ENCODE peak calls at places on chromosomes 12 and 14, in five cellular contexts. L is mesendoderm, G is IMR-90, J is mesenchymal stem cell, V is H1. N is an unnamed sample.

GRCh38 chr12:47078733-47079364 is 572 bp upstream of the PCED1B start:
- DNase-seq in L (no peak), G (peak; percentile 37), J (peak; percentile 49), V (no peak), N (no peak)

GRCh38 chr14:73432124-73432523 is 26.2 kb downstream of the NUMB start:
- DNase-seq in L (no peak), G (no peak), J (no peak), V (no peak), N (no peak)

GRCh38 chr14:35766700-35767082 is 42.4 kb downstream of the RALGAPA1 start:
- DNase-seq in L (no peak), G (peak; percentile 1), J (no peak), V (no peak), N (no peak)

GRCh38 chr12:57236925-57237652 is 7.6 kb downstream of the SHMT2 start:
- DNase-seq in L (peak; percentile 49), G (no peak), J (peak; percentile 30), V (no peak), N (no peak)

GRCh38 chr12:29499235-29499634 is 1.7 kb upstream of the OVCH1 start:
- DNase-seq in L (no peak), G (no peak), J (no peak), V (no peak), N (no peak)

GRCh38 chr12:76033116-76034001 is 1.8 kb upstream of the PHLDA1 start:
- DNase-seq in L (no peak), G (peak; percentile 64), J (peak; percentile 58), V (no peak), N (no peak)

GRCh38 chr14:74882103-74882920 is 596 bp downstream of the DLST start:
- DNase-seq in L (peak; percentile 51), G (peak; percentile 41), J (peak; percentile 87), V (no peak), N (peak; percentile 17)

GRCh38 chr12:68189766-68190700 is 30.5 kb upstream of the IFNG start:
- DNase-seq in L (no peak), G (peak; percentile 8), J (peak; percentile 18), V (no peak), N (no peak)

GRCh38 chr12:9646794-9647622 is 22.5 kb upstream of the CLEC2D start:
- DNase-seq in L (peak; percentile 73), G (peak; percentile 56), J (peak; percentile 82), V (no peak), N (peak; percentile 3)

GRCh38 chr12:49553512-49554088 is 14.3 kb downstream of the MCRS1 start:
- DNase-seq in L (peak; percentile 81), G (no peak), J (peak; percentile 17), V (no peak), N (no peak)

GRCh38 chr14:94748667-94749347 is 21.1 kb downstream of the GSC start:
- DNase-seq in L (peak; percentile 68), G (no peak), J (no peak), V (peak; percentile 75), N (no peak)

GRCh38 chr12:46985816-46986215 is 93.6 kb upstream of the PCED1B start:
- DNase-seq in L (no peak), G (no peak), J (no peak), V (no peak), N (no peak)

GRCh38 chr12:115451785-115452736 is 768.1 kb upstream of the TBX3 start:
- DNase-seq in L (peak; percentile 92), G (peak; percentile 10), J (peak; percentile 33), V (peak; percentile 66), N (peak; percentile 60)

GRCh38 chr12:109719123-109720022 is 5.7 kb downstream of the FAM222A start:
- DNase-seq in L (peak; percentile 79), G (peak; percentile 5), J (peak; percentile 32), V (no peak), N (no peak)
- H3K4me3 ChIP-seq in L (no peak overlapping the region), G (no peak overlapping the region), J (no peak overlapping the region), V (no peak overlapping the region), N (no peak overlapping the region)

GRCh38 chr12:104513681-104514080 is 56.9 kb downstream of the CHST11 start:
- DNase-seq in L (peak; percentile 65), G (no peak), J (no peak), V (no peak), N (peak; percentile 26)

GRCh38 chr12:104514127-104514810 is 57.5 kb downstream of the CHST11 start:
- DNase-seq in L (no peak), G (no peak), J (no peak), V (no peak), N (no peak)

GRCh38 chr12:104517880-104518279 is 61.1 kb downstream of the CHST11 start:
- DNase-seq in L (no peak), G (no peak), J (no peak), V (no peak), N (no peak)

GRCh38 chr12:104516821-104517220 is 60.1 kb downstream of the CHST11 start:
- DNase-seq in L (no peak), G (no peak), J (no peak), V (no peak), N (no peak)

GRCh38 chr12:104515899-104516298 is 59.2 kb downstream of the CHST11 start:
- DNase-seq in L (no peak), G (no peak), J (no peak), V (no peak), N (no peak)
- H3K4ac ChIP-seq in L (no peak overlapping the region), G (no peak overlapping the region), J (no peak overlapping the region), V (no peak overlapping the region), N (no peak overlapping the region)

GRCh38 chr12:30754750-30755394 is at the start of gene CAPRIN2:
- DNase-seq in L (peak; percentile 98), G (peak; percentile 93), J (peak; percentile 95), V (peak; percentile 95), N (peak; percentile 94)

GRCh38 chr12:30753761-30754382 is 879 bp downstream of the CAPRIN2 start:
- DNase-seq in L (peak; percentile 48), G (peak; percentile 32), J (peak; percentile 55), V (no peak), N (no peak)

GRCh38 chr12:30752255-30752654 is 2.5 kb downstream of the CAPRIN2 start:
- DNase-seq in L (no peak), G (no peak), J (no peak), V (no peak), N (no peak)

GRCh38 chr12:30754383-30754749 is 385 bp downstream of the CAPRIN2 start:
- DNase-seq in L (no peak), G (no peak), J (no peak), V (no peak), N (no peak)

DNA sequence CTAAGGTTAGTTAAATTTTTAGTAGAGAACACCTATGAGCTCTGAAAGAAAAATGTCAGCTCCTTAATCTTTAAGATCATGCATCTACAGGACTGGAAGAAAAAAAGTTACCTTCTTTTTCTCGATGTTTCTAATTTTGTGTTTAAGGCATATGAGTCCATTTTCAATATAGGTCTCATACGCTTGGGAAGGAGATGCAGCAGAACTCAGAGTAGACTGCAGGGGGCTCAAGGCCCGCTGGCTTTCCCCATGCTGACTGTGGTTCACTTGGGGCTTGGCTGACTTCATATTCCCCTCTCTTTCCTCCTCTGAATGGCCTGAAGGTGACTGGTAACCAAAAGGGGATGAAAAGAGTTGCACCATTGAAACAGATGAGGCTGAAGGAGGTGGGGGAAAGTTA is 1.5 kb downstream of the CAPRIN2 start:
- DNase-seq in L (peak; percentile 83), G (peak; percentile 39), J (peak; percentile 75), V (no peak), N (peak; percentile 8)
- H3K4me3 ChIP-seq in L (peak overlapping the region; percentile 91), G (peak overlapping the region; percentile 86), J (no peak overlapping the region), V (peak overlapping the region; percentile 85), N (peak overlapping the region; percentile 73)

DNA sequence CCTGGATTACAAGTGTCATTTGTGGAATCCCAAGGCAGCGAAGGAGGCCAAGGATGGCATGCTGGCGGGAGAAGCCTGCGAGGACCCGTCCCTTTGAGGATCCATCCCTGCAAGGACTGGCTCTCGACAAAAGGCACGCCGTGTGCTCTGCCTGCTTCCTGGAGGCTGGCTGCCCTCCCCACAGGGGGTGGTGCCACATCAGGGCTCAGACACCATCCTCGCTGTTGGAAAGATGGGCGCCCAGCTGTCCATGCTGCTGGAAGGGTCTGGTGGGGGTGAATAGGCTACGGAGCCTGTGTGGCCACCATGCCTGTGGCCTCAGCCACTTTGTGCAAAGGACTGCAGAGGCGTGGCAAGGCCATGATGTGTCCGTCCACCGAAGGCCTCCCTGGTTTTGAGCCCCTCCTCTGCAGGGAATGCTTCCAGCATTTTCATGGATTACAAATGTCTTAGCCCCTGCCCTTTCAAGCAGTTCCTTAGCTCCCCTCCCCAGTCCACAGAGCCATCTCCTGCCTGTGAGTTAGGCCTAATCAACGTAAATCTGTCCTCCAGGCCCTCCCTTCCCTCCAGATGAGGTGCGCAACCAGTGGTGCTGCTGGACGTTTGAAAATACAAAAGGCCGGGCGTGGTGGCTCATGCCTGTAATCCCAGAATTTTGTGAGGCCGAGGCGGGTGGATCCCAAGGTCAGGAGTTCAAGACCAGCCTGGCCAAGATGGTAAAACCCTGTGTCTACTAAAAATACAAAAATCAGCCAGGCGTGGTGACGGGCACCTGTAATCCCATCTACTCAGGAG is 22.1 kb downstream of the ZBTB42 start:
- DNase-seq in L (no peak), G (no peak), J (no peak), V (no peak), N (no peak)
- H3K4ac ChIP-seq in L (no peak overlapping the region), G (no peak overlapping the region), J (no peak overlapping the region), V (no peak overlapping the region), N (no peak overlapping the region)

DNA sequence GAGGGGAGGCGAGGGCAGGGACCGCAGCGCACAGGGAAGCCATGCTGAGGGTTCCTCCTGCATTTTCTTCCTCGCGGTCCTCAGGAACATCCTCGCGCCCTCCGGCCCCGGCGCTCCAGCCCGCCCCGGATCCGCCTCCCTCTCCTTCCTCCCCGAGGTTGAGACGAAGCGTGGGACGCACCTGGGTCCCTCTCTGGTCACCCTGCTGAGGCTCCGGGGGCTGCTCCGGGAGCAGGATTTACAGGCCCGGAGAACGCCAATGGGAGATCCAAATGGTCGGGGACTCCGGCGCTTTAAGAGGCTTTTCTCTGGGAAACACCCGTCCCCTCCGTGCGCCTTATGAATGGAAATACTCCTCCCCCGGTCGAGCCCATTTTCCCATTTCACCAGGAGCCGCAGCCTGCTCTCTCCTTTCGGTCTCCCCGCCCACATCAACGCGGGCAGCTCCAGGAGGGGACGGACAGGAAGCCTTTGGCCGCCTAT is 379 bp upstream of the UNC79 start:
- DNase-seq in L (peak; percentile 91), G (no peak), J (no peak), V (peak; percentile 80), N (peak; percentile 54)
- H3K4me3 ChIP-seq in L (peak overlapping the region; percentile 65), G (no peak overlapping the region), J (no peak overlapping the region), V (peak overlapping the region; percentile 89), N (peak overlapping the region; percentile 81)

GRCh38 chr12:103333676-103334075 is 162.1 kb downstream of the C12orf42 start:
- DNase-seq in L (no peak), G (no peak), J (no peak), V (no peak), N (no peak)

GRCh38 chr12:103331643-103332042 is 164.1 kb downstream of the C12orf42 start:
- DNase-seq in L (peak; percentile 14), G (no peak), J (no peak), V (no peak), N (no peak)

GRCh38 chr12:103327676-103328075 is 168.1 kb downstream of the C12orf42 start:
- DNase-seq in L (no peak), G (no peak), J (no peak), V (no peak), N (no peak)

GRCh38 chr12:103334447-103334846 is 161.3 kb downstream of the C12orf42 start:
- DNase-seq in L (no peak), G (no peak), J (no peak), V (no peak), N (no peak)

GRCh38 chr12:103330672-103331071 is 165.1 kb downstream of the C12orf42 start:
- DNase-seq in L (no peak), G (no peak), J (no peak), V (no peak), N (no peak)
- H3K4ac ChIP-seq in L (no peak overlapping the region), G (no peak overlapping the region), J (no peak overlapping the region), V (no peak overlapping the region), N (no peak overlapping the region)

GRCh38 chr12:52032431-52032796 is 18.8 kb upstream of the NR4A1 start:
- DNase-seq in L (no peak), G (peak; percentile 80), J (peak; percentile 83), V (no peak), N (no peak)
- H3K4me3 ChIP-seq in L (no peak overlapping the region), G (peak overlapping the region; percentile 20), J (no peak overlapping the region), V (peak overlapping the region; percentile 25), N (peak overlapping the region; percentile 14)